ENCODE peak calls at places on chromosomes 7 and 10, in nine cellular contexts. I, B, U, D, A, C, E, Q and S are unnamed samples.

GRCh38 chr10:8049151-8049873 is 5.2 kb upstream of the GATA3 start:
- DNase-seq in U (no peak), B (no peak), E (no peak), Q (no peak), C (no peak), A (no peak), D (no peak), I (no peak), S (no peak)

GRCh38 chr7:90629306-90629918 is 33.3 kb downstream of the CDK14 start:
- DNase-seq in B (no peak), E (no peak), Q (no peak), U (no peak), A (no peak), D (no peak), C (peak; percentile 70), I (peak; percentile 77), S (peak; percentile 38)

GRCh38 chr10:83373659-83374058 is 765.6 kb upstream of the GHITM start:
- DNase-seq in U (no peak), Q (no peak), B (no peak), C (peak; percentile 7), I (no peak), A (no peak), E (peak; percentile 23), D (no peak), S (no peak)

GRCh38 chr10:91626936-91627335 is 5.9 kb downstream of the PPP1R3C start:
- DNase-seq in B (no peak), Q (no peak), C (no peak), I (no peak), U (no peak), A (no peak), E (no peak), D (no peak), S (no peak)

GRCh38 chr7:71308105-71308504 is 176.2 kb downstream of the GALNT17 start:
- DNase-seq in Q (no peak), C (no peak), U (no peak), A (no peak), E (no peak), B (peak; percentile 37), D (no peak), I (peak; percentile 1), S (peak; percentile 59)

GRCh38 chr7:158274404-158274811 is 313.2 kb downstream of the PTPRN2 start:
- DNase-seq in I (no peak), E (no peak), A (no peak), D (no peak), U (no peak), B (peak; percentile 20), C (no peak), Q (no peak), S (no peak)

GRCh38 chr10:68992721-68993440 is 4.3 kb downstream of the KIFBP start:
- DNase-seq in A (no peak), U (no peak), D (no peak), I (peak; percentile 78), B (peak; percentile 52), C (peak; percentile 84), E (peak; percentile 81), Q (no peak), S (peak; percentile 39)

GRCh38 chr10:23439452-23439919 is 611 bp downstream of the OTUD1 start:
- DNase-seq in D (no peak), Q (peak; percentile 12), I (no peak), A (peak; percentile 47), U (no peak), C (peak; percentile 37), B (no peak), E (no peak), S (peak; percentile 51)

GRCh38 chr7:16765436-16765859 is 11.9 kb downstream of the TSPAN13 start:
- DNase-seq in Q (no peak), A (no peak), D (no peak), E (no peak), I (no peak), B (no peak), C (no peak), U (no peak), S (no peak)

GRCh38 chr7:33757563-33758165 is 147.7 kb upstream of the BMPER start:
- DNase-seq in A (peak; percentile 46), U (no peak), C (peak; percentile 77), Q (no peak), I (peak; percentile 72), D (no peak), E (no peak), B (no peak), S (no peak)

GRCh38 chr7:24728503-24729364 is 28.5 kb downstream of the GSDME start:
- DNase-seq in E (no peak), C (no peak), I (no peak), D (no peak), A (peak; percentile 47), U (no peak), B (no peak), Q (no peak), S (no peak)

GRCh38 chr7:139543801-139544603 is 20.5 kb downstream of the CLEC2L start:
- DNase-seq in I (no peak), A (no peak), C (no peak), B (no peak), U (no peak), D (no peak), Q (no peak), E (no peak), S (no peak)